ENCODE peak calls at places on chromosomes 7 and 10, in six cellular contexts. X is NCI-H2171; U is GM19239; W is stimulated activated CD4-positive, alpha-beta T cell treated with anti-CD3 and anti-CD28 coated beads, TNF-alpha, amount 100 ng/mL, for 4 hours; G is NCI-H1092 treated with DMSO at 0.1 percent for 48 hours; R is NCI-H2227 treated with DMSO at 0.1 percent for 48 hours. Z is an unnamed sample.
A peak's percentile ranks its signal among the peaks of the same experiment; 100 is the strongest.

GRCh38 chr10:28913850-28914249 is 236.5 kb downstream of the BAMBI start:
- DNase-seq in X (no peak), U (no peak), W (no peak), G (no peak), R (no peak), Z (no peak)

GRCh38 chr7:77657427-77658331 is 38.6 kb upstream of the RSBN1L start:
- DNase-seq in X (peak; percentile 23), U (peak; percentile 18), W (no peak), G (peak; percentile 74), R (peak; percentile 52), Z (peak; percentile 35)

GRCh38 chr7:4833691-4834600 is 27.9 kb downstream of the PAPOLB start:
- DNase-seq in X (no peak), U (no peak), W (no peak), G (no peak), R (no peak), Z (no peak)

GRCh38 chr10:86506499-86506898 is 15.1 kb downstream of the WAPL start:
- DNase-seq in X (no peak), U (no peak), W (no peak), G (no peak), R (no peak), Z (no peak)

GRCh38 chr7:93407239-93407638 is 167.3 kb downstream of the CALCR start:
- DNase-seq in X (no peak), U (no peak), W (no peak), G (no peak), R (no peak), Z (no peak)

GRCh38 chr7:5450549-5451327 is 27.1 kb upstream of the TNRC18 start:
- DNase-seq in X (peak; percentile 18), U (no peak), W (no peak), G (peak; percentile 31), R (peak; percentile 4), Z (peak; percentile 33)

GRCh38 chr7:30184804-30185487 is 50.2 kb downstream of the MTURN start:
- DNase-seq in X (no peak), U (no peak), W (no peak), G (no peak), R (no peak), Z (no peak)

GRCh38 chr7:104096683-104097082 is 107.2 kb upstream of the RELN start:
- DNase-seq in X (no peak), U (no peak), W (no peak), G (no peak), R (no peak), Z (peak; percentile 12)

GRCh38 chr10:67259319-67259929 is 333.6 kb downstream of the LRRTM3 start:
- DNase-seq in X (no peak), U (no peak), W (no peak), G (no peak), R (peak; percentile 64), Z (no peak)

GRCh38 chr7:42198974-42199668 is 37.9 kb downstream of the GLI3 start:
- DNase-seq in X (no peak), U (no peak), W (no peak), G (no peak), R (no peak), Z (no peak)

GRCh38 chr7:105654994-105655900 is 74.0 kb upstream of the EFCAB10 start:
- DNase-seq in X (no peak), U (no peak), W (no peak), G (peak; percentile 57), R (peak; percentile 61), Z (peak; percentile 40)

GRCh38 chr7:155164316-155164715 is 94.2 kb downstream of the HTR5A start:
- DNase-seq in X (no peak), U (no peak), W (no peak), G (no peak), R (no peak), Z (no peak)